ENCODE peak calls at places on chromosomes 2 and 18, in nine cellular contexts. U, P, Y, Q, S, G, B, I and T are unnamed samples.
A peak's percentile ranks its signal among the peaks of the same experiment; 100 is the strongest.

GRCh38 chr2:26670931-26671460 is 21.5 kb upstream of the KCNK3 start:
- DNase-seq in U (no peak), P (no peak), Y (no peak), Q (no peak), S (no peak), G (no peak), B (no peak), I (no peak), T (no peak)

GRCh38 chr2:225177098-225177497 is 134.8 kb upstream of the DOCK10 start:
- DNase-seq in U (no peak), P (peak; percentile 80), Y (no peak), Q (peak; percentile 0), S (no peak), G (no peak), B (no peak), I (no peak), T (peak; percentile 13)

GRCh38 chr2:231920795-231921194 is 5.4 kb downstream of the NPPC start:
- DNase-seq in U (no peak), P (no peak), Y (no peak), Q (no peak), S (no peak), G (no peak), B (no peak), I (no peak), T (no peak)

GRCh38 chr2:232389327-232389726 is 10.8 kb downstream of the ALPP start:
- DNase-seq in U (peak; percentile 4), P (no peak), Y (peak; percentile 28), Q (no peak), S (no peak), G (no peak), B (peak; percentile 32), I (no peak), T (no peak)

GRCh38 chr18:2845175-2845574 is 1.6 kb upstream of the EMILIN2 start:
- DNase-seq in U (no peak), P (no peak), Y (no peak), Q (no peak), S (no peak), G (no peak), B (no peak), I (no peak), T (no peak)

GRCh38 chr18:9210996-9211395 is 74.4 kb downstream of the ANKRD12 start:
- DNase-seq in U (no peak), P (no peak), Y (no peak), Q (no peak), S (no peak), G (no peak), B (no peak), I (no peak), T (peak; percentile 23)

GRCh38 chr2:557635-558301 is 119.4 kb downstream of the TMEM18 start:
- DNase-seq in U (no peak), P (no peak), Y (no peak), Q (no peak), S (no peak), G (no peak), B (no peak), I (no peak), T (no peak)

GRCh38 chr2:241843321-241844065 is 15.2 kb downstream of the PDCD1 start:
- DNase-seq in U (no peak), P (no peak), Y (peak; percentile 76), Q (no peak), S (no peak), G (no peak), B (no peak), I (no peak), T (no peak)

GRCh38 chr2:164706522-164706921 is 85.2 kb upstream of the GRB14 start:
- DNase-seq in U (peak; percentile 67), P (peak; percentile 58), Y (no peak), Q (peak; percentile 72), S (no peak), G (no peak), B (no peak), I (no peak), T (peak; percentile 84)